ENCODE peak calls at places on chromosomes 13 and 19, in eight cellular contexts. X, N, W, Q, A, O, Z and R are unnamed samples.
A peak's percentile ranks its signal among the peaks of the same experiment; 100 is the strongest.

GRCh38 chr13:21227917-21228316 is 51.5 kb downstream of the MRPL57 start:
- DNase-seq in X (no peak), N (no peak), W (no peak), Q (peak; percentile 17), A (no peak), O (no peak), Z (no peak), R (no peak)

GRCh38 chr19:50406156-50406820 is 12.4 kb upstream of the SPIB start:
- DNase-seq in X (no peak), N (no peak), W (no peak), Q (no peak), A (no peak), O (no peak), Z (no peak), R (no peak)

GRCh38 chr13:92175330-92175729 is 776.9 kb downstream of the GPC5 start:
- DNase-seq in X (no peak), N (no peak), W (no peak), Q (no peak), A (peak; percentile 94), O (no peak), Z (no peak), R (no peak)

GRCh38 chr13:62093984-62094383 is 678.3 kb upstream of the PCDH20 start:
- DNase-seq in X (no peak), N (no peak), W (no peak), Q (no peak), A (no peak), O (no peak), Z (no peak), R (no peak)

GRCh38 chr13:24443366-24443765 is 69.2 kb downstream of the PARP4 start:
- DNase-seq in X (no peak), N (no peak), W (no peak), Q (no peak), A (no peak), O (no peak), Z (no peak), R (no peak)

GRCh38 chr19:30226464-30227070 is 145.6 kb upstream of the ZNF536 start:
- DNase-seq in X (no peak), N (no peak), W (no peak), Q (no peak), A (no peak), O (no peak), Z (no peak), R (no peak)

GRCh38 chr13:107457686-107458085 is 757.6 kb downstream of the LIG4 start:
- DNase-seq in X (no peak), N (no peak), W (no peak), Q (no peak), A (no peak), O (no peak), Z (no peak), R (no peak)

GRCh38 chr19:37986048-37986750 is 79.2 kb downstream of the SIPA1L3 start:
- DNase-seq in X (no peak), N (no peak), W (no peak), Q (no peak), A (no peak), O (no peak), Z (no peak), R (no peak)

GRCh38 chr19:14563989-14564650 is 7.7 kb downstream of the NDUFB7 start:
- DNase-seq in X (no peak), N (peak; percentile 44), W (no peak), Q (no peak), A (peak; percentile 21), O (no peak), Z (no peak), R (no peak)

GRCh38 chr19:42129399-42130253 is 2.6 kb downstream of the POU2F2 start:
- DNase-seq in X (no peak), N (no peak), W (no peak), Q (peak; percentile 29), A (peak; percentile 29), O (no peak), Z (no peak), R (no peak)

GRCh38 chr19:41431426-41432386 is 4.5 kb upstream of the B3GNT8 start:
- DNase-seq in X (no peak), N (peak; percentile 92), W (no peak), Q (no peak), A (peak; percentile 46), O (peak; percentile 89), Z (peak; percentile 57), R (no peak)

GRCh38 chr13:32852568-32852967 is 163.7 kb upstream of the KL start:
- DNase-seq in X (no peak), N (no peak), W (no peak), Q (no peak), A (peak; percentile 13), O (no peak), Z (no peak), R (no peak)

GRCh38 chr13:33003458-33004019 is 12.7 kb upstream of the KL start:
- DNase-seq in X (no peak), N (no peak), W (no peak), Q (no peak), A (no peak), O (no peak), Z (no peak), R (no peak)

GRCh38 chr19:9789066-9789465 is 20.5 kb upstream of the ZNF846 start:
- DNase-seq in X (no peak), N (no peak), W (no peak), Q (no peak), A (no peak), O (no peak), Z (no peak), R (no peak)

GRCh38 chr13:94157705-94158218 is 321.7 kb downstream of the DCT start:
- DNase-seq in X (no peak), N (no peak), W (no peak), Q (no peak), A (peak; percentile 93), O (no peak), Z (no peak), R (no peak)

GRCh38 chr19:8137425-8137824 is 12.0 kb downstream of the FBN3 start:
- DNase-seq in X (no peak), N (no peak), W (no peak), Q (no peak), A (no peak), O (no peak), Z (no peak), R (no peak)

GRCh38 chr13:22002893-22003292 is 332.0 kb downstream of the FGF9 start:
- DNase-seq in X (no peak), N (no peak), W (no peak), Q (no peak), A (no peak), O (no peak), Z (no peak), R (no peak)

GRCh38 chr19:6787393-6787792 is 14.9 kb downstream of the VAV1 start:
- DNase-seq in X (no peak), N (no peak), W (no peak), Q (no peak), A (no peak), O (no peak), Z (no peak), R (no peak)

GRCh38 chr19:5125797-5126497 is 157.0 kb downstream of the KDM4B start:
- DNase-seq in X (no peak), N (no peak), W (no peak), Q (no peak), A (peak; percentile 42), O (no peak), Z (no peak), R (no peak)
- H3K4me1 ChIP-seq in X (peaks cover 9% of the 10 kb centered on the region), N (peaks cover 14% of the 10 kb centered on the region), W (peaks cover 23% of the 10 kb centered on the region), Q (peaks cover 16% of the 10 kb centered on the region), A (peaks cover 83% of the 10 kb centered on the region), O (no peaks in the 10 kb centered on the region), Z (peaks cover 18% of the 10 kb centered on the region), R (peaks cover 20% of the 10 kb centered on the region)

DNA sequence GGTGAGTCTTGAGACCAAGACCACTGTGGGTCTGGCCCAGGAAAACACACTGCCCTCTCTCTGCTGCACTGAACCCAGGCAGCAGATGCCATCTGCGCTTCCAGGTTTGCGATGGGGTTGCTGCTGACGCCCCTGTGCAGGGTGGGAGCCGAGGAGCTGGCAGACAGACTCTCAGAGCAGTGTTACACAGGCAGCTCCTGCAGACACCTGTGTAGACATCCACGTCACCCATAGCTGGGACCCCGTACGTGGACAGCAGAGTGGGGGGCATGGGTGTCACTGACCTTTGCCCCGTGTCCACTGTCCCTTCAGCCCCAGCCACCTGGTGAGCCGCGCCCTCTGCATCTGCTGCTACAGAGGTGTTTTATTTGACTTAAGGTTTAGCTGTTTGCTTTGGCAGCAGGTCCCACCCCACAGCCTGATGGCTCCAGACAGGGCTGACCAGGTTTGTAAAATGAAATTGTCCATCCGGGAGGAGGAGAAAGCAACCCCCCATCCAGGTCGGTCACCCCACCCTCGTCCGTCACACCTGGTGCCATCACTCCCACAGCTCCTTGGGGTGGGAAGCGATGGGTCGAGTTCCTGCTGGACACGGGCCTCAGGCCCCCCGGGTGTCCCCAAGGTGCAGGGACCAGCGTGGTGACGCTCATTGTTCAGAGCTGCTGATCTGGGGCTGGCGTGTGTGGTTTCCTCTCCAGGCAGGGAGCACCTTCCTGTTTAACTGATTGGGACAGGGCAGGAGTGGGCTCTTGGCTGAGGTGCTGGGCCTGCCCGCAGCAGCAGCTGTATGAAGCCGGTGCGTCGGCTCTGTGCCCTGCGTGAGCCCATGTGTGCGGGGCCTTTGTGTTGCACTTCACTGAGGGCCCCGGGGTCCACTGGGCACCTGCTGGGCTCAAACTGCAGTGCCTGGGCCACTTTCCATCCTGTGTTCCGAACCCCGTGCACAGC is 28.4 kb downstream of the MCF2L start:
- DNase-seq in X (no peak), N (no peak), W (no peak), Q (no peak), A (no peak), O (no peak), Z (no peak), R (no peak)
- H3K36me3 ChIP-seq in X (no peaks in the 10 kb centered on the region), N (no peaks in the 10 kb centered on the region), W (no peaks in the 10 kb centered on the region), Q (no peaks in the 10 kb centered on the region), A (no peaks in the 10 kb centered on the region), O (no peaks in the 10 kb centered on the region), Z (no peaks in the 10 kb centered on the region), R (no peaks in the 10 kb centered on the region)

GRCh38 chr13:111210945-111211469 is 95.9 kb downstream of the ARHGEF7 start:
- DNase-seq in X (no peak), N (no peak), W (no peak), Q (no peak), A (no peak), O (no peak), Z (no peak), R (no peak)

GRCh38 chr13:111211789-111212516 is 96.8 kb downstream of the ARHGEF7 start:
- DNase-seq in X (no peak), N (no peak), W (no peak), Q (no peak), A (peak; percentile 56), O (no peak), Z (no peak), R (no peak)

GRCh38 chr13:111210082-111210481 is 95.0 kb downstream of the ARHGEF7 start:
- DNase-seq in X (no peak), N (no peak), W (no peak), Q (no peak), A (peak; percentile 19), O (no peak), Z (no peak), R (no peak)

GRCh38 chr13:111209613-111210012 is 94.5 kb downstream of the ARHGEF7 start:
- DNase-seq in X (no peak), N (no peak), W (no peak), Q (no peak), A (no peak), O (no peak), Z (no peak), R (no peak)

GRCh38 chr13:111210488-111210887 is 95.4 kb downstream of the ARHGEF7 start:
- DNase-seq in X (no peak), N (peak; percentile 53), W (no peak), Q (peak; percentile 68), A (peak; percentile 88), O (no peak), Z (peak; percentile 75), R (no peak)
- H3K27ac ChIP-seq in X (peak overlapping the region; percentile 47), N (peak overlapping the region; percentile 18), W (peak overlapping the region; percentile 25), Q (no peak overlapping the region), A (peak overlapping the region; percentile 6), O (no peak overlapping the region), Z (peak overlapping the region; percentile 51), R (no peak overlapping the region)

GRCh38 chr13:97275775-97276501 is 53.8 kb downstream of the MBNL2 start:
- DNase-seq in X (no peak), N (no peak), W (no peak), Q (no peak), A (no peak), O (no peak), Z (no peak), R (no peak)
- H3K4me1 ChIP-seq in X (peaks cover 4% of the 10 kb centered on the region), N (peaks cover 46% of the 10 kb centered on the region), W (peaks cover 74% of the 10 kb centered on the region), Q (peaks cover 3% of the 10 kb centered on the region), A (no peaks in the 10 kb centered on the region), O (peaks cover 68% of the 10 kb centered on the region), Z (peaks cover 77% of the 10 kb centered on the region), R (no peaks in the 10 kb centered on the region)